ENCODE peak calls at places on chromosome 9, in ten cellular contexts. S is cardiac muscle cell; X is CD8-positive, alpha-beta memory T cell; F is brain microvascular endothelial cell; K is IMR-90; V is neuronal stem cell; I is CD4-positive, alpha-beta memory T cell; A is body of pancreas; B is tibial nerve; E is aorta. R is an unnamed sample.

GRCh38 chr9:109862452-109862851 is 82.5 kb downstream of the PALM2AKAP2 start:
- DNase-seq in X (no peak), B (no peak), K (no peak), I (no peak), A (no peak), V (no peak), E (no peak), S (no peak), F (no peak), R (no peak)

GRCh38 chr9:108234811-108235210 is 621.0 kb downstream of the ACTL7B start:
- DNase-seq in I (no peak), A (no peak), B (no peak), V (no peak), K (peak; percentile 16), S (no peak), X (no peak), E (no peak), F (peak; percentile 26), R (no peak)

GRCh38 chr9:101510344-101510940 is 23.2 kb upstream of the RNF20 start:
- DNase-seq in I (no peak), X (no peak), K (no peak), E (no peak), B (no peak), A (no peak), S (no peak), F (no peak), V (no peak), R (no peak)

GRCh38 chr9:99264070-99264469 is 42.0 kb downstream of the SEC61B start:
- DNase-seq in I (no peak), S (no peak), X (no peak), E (no peak), F (no peak), K (no peak), B (no peak), A (no peak), V (no peak), R (no peak)

GRCh38 chr9:125748511-125749099 is 1.4 kb downstream of the PBX3 start:
- DNase-seq in B (no peak), I (no peak), V (no peak), S (peak; percentile 32), F (no peak), E (no peak), K (no peak), X (no peak), A (peak; percentile 14), R (peak; percentile 13)

GRCh38 chr9:87577746-87578145 is 80.1 kb downstream of the DAPK1 start:
- DNase-seq in A (no peak), F (no peak), B (no peak), K (no peak), E (no peak), S (no peak), I (no peak), V (no peak), X (no peak), R (no peak)

GRCh38 chr9:9904021-9904420 is 708.8 kb downstream of the PTPRD start:
- DNase-seq in F (no peak), V (no peak), A (no peak), E (no peak), S (no peak), B (no peak), X (no peak), I (no peak), K (no peak), R (no peak)

GRCh38 chr9:76985581-76985980 is 33.9 kb upstream of the FOXB2 start:
- DNase-seq in K (no peak), B (no peak), S (no peak), E (no peak), I (no peak), F (no peak), A (no peak), X (no peak), V (no peak), R (no peak)

GRCh38 chr9:89483592-89484474 is 14.1 kb downstream of the SEMA4D start:
- DNase-seq in I (peak; percentile 83), K (no peak), V (no peak), S (no peak), B (no peak), A (no peak), F (no peak), E (no peak), X (peak; percentile 79), R (peak; percentile 38)

GRCh38 chr9:129358621-129359154 is 180.6 kb upstream of the IER5L start:
- DNase-seq in X (no peak), B (no peak), V (no peak), E (no peak), A (no peak), K (no peak), S (peak; percentile 65), I (no peak), F (no peak), R (no peak)

GRCh38 chr9:70034292-70034711 is 9.3 kb upstream of the MAMDC2 start:
- DNase-seq in V (no peak), E (no peak), A (no peak), S (no peak), X (no peak), F (no peak), B (no peak), K (peak; percentile 31), I (no peak), R (no peak)

GRCh38 chr9:96853711-96854072 is 622 bp downstream of the ZNF782 start:
- DNase-seq in I (peak; percentile 42), X (peak; percentile 31), F (no peak), E (no peak), A (no peak), V (no peak), K (peak; percentile 5), B (no peak), S (no peak), R (no peak)

GRCh38 chr9:99103909-99104458 is 929 bp upstream of the TGFBR1 start:
- DNase-seq in A (peak; percentile 12), V (no peak), F (peak; percentile 18), B (no peak), S (no peak), X (no peak), K (peak; percentile 61), E (peak; percentile 77), I (no peak), R (peak; percentile 15)

GRCh38 chr9:136140966-136141365 is 22.3 kb upstream of the TMEM250 start:
- DNase-seq in E (no peak), S (no peak), A (no peak), B (no peak), I (no peak), K (peak; percentile 3), X (no peak), F (no peak), V (no peak), R (no peak)

GRCh38 chr9:92663951-92664350 is 6.0 kb downstream of the IPPK start:
- DNase-seq in V (no peak), F (peak; percentile 22), K (no peak), E (peak; percentile 44), A (no peak), X (no peak), I (no peak), B (no peak), S (no peak), R (no peak)

GRCh38 chr9:92666236-92666635 is 3.7 kb downstream of the IPPK start:
- DNase-seq in F (no peak), A (peak; percentile 19), V (no peak), B (no peak), E (peak; percentile 31), K (no peak), X (no peak), I (no peak), S (no peak), R (no peak)

GRCh38 chr9:92665836-92666235 is 4.1 kb downstream of the IPPK start:
- DNase-seq in S (no peak), B (no peak), F (no peak), X (no peak), V (no peak), A (no peak), I (no peak), K (no peak), E (no peak), R (no peak)

GRCh38 chr9:92663126-92663525 is 6.8 kb downstream of the IPPK start:
- DNase-seq in F (no peak), E (no peak), B (no peak), X (no peak), V (no peak), I (no peak), K (no peak), S (no peak), A (no peak), R (no peak)

GRCh38 chr9:92664394-92665152 is 5.4 kb downstream of the IPPK start:
- DNase-seq in I (no peak), X (peak; percentile 46), V (no peak), A (no peak), E (peak; percentile 55), S (no peak), K (peak; percentile 31), F (peak; percentile 27), B (no peak), R (no peak)
- H3K27ac ChIP-seq in I (no peak overlapping the region), X (peak overlapping the region; percentile 54), V (no peak overlapping the region), A (no peak overlapping the region), E (no peak overlapping the region), S (no peak overlapping the region), K (no peak overlapping the region), F (peak overlapping the region; percentile 53), B (no peak overlapping the region), R (peak overlapping the region; percentile 6)

GRCh38 chr9:137277329-137278041 is at the start of gene TOR4A:
- DNase-seq in I (no peak), S (peak; percentile 85), F (peak; percentile 63), X (no peak), B (peak; percentile 44), V (no peak), E (peak; percentile 94), K (peak; percentile 86), A (peak; percentile 61), R (peak; percentile 90)
- H3K36me3 ChIP-seq in I (no peaks in the 10 kb centered on the region), S (peaks cover 6% of the 10 kb centered on the region), F (peaks cover 23% of the 10 kb centered on the region), X (no peaks in the 10 kb centered on the region), B (peaks cover 4% of the 10 kb centered on the region), V (peaks cover 16% of the 10 kb centered on the region), E (no peaks in the 10 kb centered on the region), K (peaks cover 33% of the 10 kb centered on the region), A (peaks cover 2% of the 10 kb centered on the region), R (peaks cover 37% of the 10 kb centered on the region)

DNA sequence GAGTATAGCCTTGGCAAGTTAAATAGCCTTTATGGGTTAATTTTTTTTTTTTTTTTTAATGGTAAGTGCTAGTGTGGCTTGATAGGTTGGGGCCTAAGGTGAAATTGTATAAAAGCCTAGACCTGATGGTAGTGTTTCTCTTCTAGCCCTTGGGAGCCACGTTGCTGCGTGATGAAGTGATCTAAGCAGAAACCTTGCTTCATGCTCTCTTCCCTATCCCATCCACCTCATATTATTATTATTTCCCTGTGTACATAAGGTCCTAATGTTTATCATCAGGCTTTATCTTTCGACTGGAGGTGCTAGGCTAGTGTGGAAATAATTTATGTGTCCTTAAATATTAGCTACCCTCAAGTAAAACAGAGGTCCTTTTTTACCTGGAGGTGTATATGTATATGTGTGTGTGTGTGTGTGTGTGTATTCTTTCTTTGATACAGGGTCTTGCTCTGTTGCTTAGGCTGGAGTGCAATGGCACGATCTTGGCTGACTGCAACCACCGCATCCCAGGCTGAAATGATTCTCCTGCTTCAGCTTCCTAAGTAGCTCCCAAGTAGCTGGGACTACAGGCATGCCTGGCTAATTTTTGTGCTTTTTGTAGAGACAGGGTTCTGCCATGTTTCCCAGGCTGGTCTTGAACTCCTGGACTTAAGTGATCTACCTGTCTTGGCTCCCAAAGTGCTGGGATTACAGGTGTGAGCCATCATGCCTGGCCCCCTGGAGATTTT is 3.6 kb downstream of the UGCG start:
- DNase-seq in F (no peak), K (no peak), V (no peak), B (no peak), A (no peak), X (no peak), S (no peak), I (no peak), E (no peak), R (no peak)
- H3K27ac ChIP-seq in F (peak overlapping the region; percentile 89), K (peak overlapping the region; percentile 81), V (no peak overlapping the region), B (no peak overlapping the region), A (peak overlapping the region; percentile 99), X (peak overlapping the region; percentile 30), S (no peak overlapping the region), I (no peak overlapping the region), E (no peak overlapping the region), R (no peak overlapping the region)

GRCh38 chr9:35696520-35697215 is 6.9 kb upstream of the TPM2 start:
- DNase-seq in S (peak; percentile 73), I (no peak), K (peak; percentile 40), F (no peak), A (peak; percentile 75), V (no peak), B (peak; percentile 40), X (peak; percentile 59), E (peak; percentile 83), R (peak; percentile 47)
- H3K36me3 ChIP-seq in S (peaks cover 48% of the 10 kb centered on the region), I (peaks cover 49% of the 10 kb centered on the region), K (peaks cover 57% of the 10 kb centered on the region), F (peaks cover 65% of the 10 kb centered on the region), A (peaks cover 32% of the 10 kb centered on the region), V (peaks cover 62% of the 10 kb centered on the region), B (peaks cover 32% of the 10 kb centered on the region), X (peaks cover 48% of the 10 kb centered on the region), E (peaks cover 6% of the 10 kb centered on the region), R (peaks cover 65% of the 10 kb centered on the region)

R was measured in heart right ventricle.